ENCODE peak calls at places on chromosomes 5 and 9, in six cellular contexts. U is K562, C is HepG2, T is HCT116, A is GM12878, R is upper lobe of left lung. V is an unnamed sample.

GRCh38 chr5:66960373-66961137 is 236.0 kb downstream of the CD180 start:
- ATAC-seq in U (no peak), C (no peak), T (no peak), A (no peak), R (no peak), V (no peak)

GRCh38 chr9:2345013-2345412 is 276.6 kb upstream of the VLDLR start:
- ATAC-seq in U (no peak), C (no peak), T (no peak), A (peak; percentile 52), R (no peak), V (no peak)

GRCh38 chr5:15757635-15758034 is 257.7 kb downstream of the FBXL7 start:
- ATAC-seq in U (no peak), C (no peak), T (no peak), A (no peak), R (peak; percentile 83), V (no peak)

GRCh38 chr5:61354199-61354598 is 22.1 kb downstream of the ZSWIM6 start:
- ATAC-seq in U (no peak), C (no peak), T (no peak), A (no peak), R (no peak), V (no peak)

GRCh38 chr5:87074934-87075541 is 192.6 kb upstream of the RASA1 start:
- ATAC-seq in U (peak; percentile 63), C (no peak), T (peak; percentile 69), A (peak; percentile 95), R (no peak), V (no peak)

GRCh38 chr5:143691278-143692236 is 120.4 kb upstream of the HMHB1 start:
- ATAC-seq in U (no peak), C (no peak), T (no peak), A (no peak), R (no peak), V (no peak)

GRCh38 chr9:128118472-128118857 is 9.1 kb downstream of the PTGES2 start:
- ATAC-seq in U (no peak), C (no peak), T (peak; percentile 2), A (no peak), R (no peak), V (no peak)

GRCh38 chr5:1948663-1949191 is 66.0 kb upstream of the IRX4 start:
- ATAC-seq in U (no peak), C (no peak), T (no peak), A (no peak), R (no peak), V (peak; percentile 64)

GRCh38 chr5:27784317-27784716 is 745.9 kb upstream of the CDH9 start:
- ATAC-seq in U (no peak), C (no peak), T (no peak), A (no peak), R (no peak), V (no peak)

GRCh38 chr9:92988215-92988731 is 41.0 kb downstream of the FGD3 start:
- ATAC-seq in U (no peak), C (no peak), T (peak; percentile 44), A (no peak), R (no peak), V (no peak)

GRCh38 chr5:155941340-155941739 is 385.6 kb upstream of the SGCD start:
- ATAC-seq in U (no peak), C (no peak), T (no peak), A (no peak), R (no peak), V (no peak)

GRCh38 chr9:97076238-97076637 is 37.3 kb upstream of the CTSV start:
- ATAC-seq in U (peak; percentile 46), C (peak; percentile 19), T (peak; percentile 68), A (no peak), R (no peak), V (no peak)

GRCh38 chr5:318931-319601 is 2.4 kb upstream of the AHRR start:
- ATAC-seq in U (no peak), C (peak; percentile 14), T (no peak), A (no peak), R (no peak), V (no peak)

GRCh38 chr5:113278976-113279375 is 155.8 kb downstream of the TSSK1B start:
- ATAC-seq in U (no peak), C (no peak), T (no peak), A (peak; percentile 55), R (no peak), V (no peak)

GRCh38 chr5:166493627-166494026 is 1797.8 kb upstream of the WWC1 start:
- ATAC-seq in U (no peak), C (no peak), T (no peak), A (no peak), R (no peak), V (no peak)

GRCh38 chr5:96084874-96085545 is 123.4 kb upstream of the ELL2 start:
- ATAC-seq in U (no peak), C (no peak), T (no peak), A (no peak), R (no peak), V (no peak)

GRCh38 chr5:135010502-135011354 is 23.3 kb downstream of the PITX1 start:
- ATAC-seq in U (peak; percentile 59), C (peak; percentile 70), T (peak; percentile 58), A (no peak), R (no peak), V (no peak)

GRCh38 chr5:10666531-10667305 is 94.3 kb downstream of the DAP start:
- ATAC-seq in U (no peak), C (no peak), T (peak; percentile 16), A (no peak), R (no peak), V (no peak)

GRCh38 chr9:87115790-87116189 is 168.5 kb upstream of the GAS1 start:
- ATAC-seq in U (no peak), C (no peak), T (no peak), A (no peak), R (no peak), V (no peak)

GRCh38 chr9:112075009-112075378 is 100.1 kb downstream of the SUSD1 start:
- ATAC-seq in U (no peak), C (no peak), T (peak; percentile 28), A (no peak), R (no peak), V (no peak)

GRCh38 chr5:73544429-73545402 is 20.7 kb downstream of the ANKRA2 start:
- ATAC-seq in U (no peak), C (peak; percentile 95), T (no peak), A (no peak), R (peak; percentile 56), V (no peak)

GRCh38 chr5:121949885-121950284 is 11.9 kb upstream of the SRFBP1 start:
- ATAC-seq in U (peak; percentile 77), C (peak; percentile 71), T (peak; percentile 69), A (peak; percentile 60), R (no peak), V (no peak)

GRCh38 chr9:6779417-6780241 is 21.9 kb downstream of the KDM4C start:
- ATAC-seq in U (peak; percentile 87), C (peak; percentile 77), T (peak; percentile 70), A (no peak), R (no peak), V (no peak)

GRCh38 chr9:91376239-91376638 is 14.5 kb upstream of the AUH start:
- ATAC-seq in U (no peak), C (no peak), T (no peak), A (no peak), R (no peak), V (no peak)

GRCh38 chr9:92385953-92386352 is 18.4 kb downstream of the OGN start:
- ATAC-seq in U (no peak), C (no peak), T (no peak), A (no peak), R (no peak), V (no peak)

GRCh38 chr9:107480386-107480789 is 9.2 kb downstream of the KLF4 start:
- ATAC-seq in U (peak; percentile 72), C (no peak), T (peak; percentile 47), A (no peak), R (no peak), V (peak; percentile 35)

GRCh38 chr5:151105561-151105960 is 24.7 kb upstream of the TNIP1 start:
- ATAC-seq in U (no peak), C (no peak), T (no peak), A (no peak), R (no peak), V (no peak)
- TF ChIP-seq POLR2A in U (no peak), C (no peak), T (no peak), A (no peak), R (no peak), V (no peak)

GRCh38 chr5:177354256-177354655 is 2.8 kb upstream of the LMAN2 start:
- ATAC-seq in U (no peak), C (peak; percentile 29), T (no peak), A (no peak), R (no peak), V (no peak)
- H3K4me3 ChIP-seq in U (no peak overlapping the region), C (peak overlapping the region; percentile 33), T (no peak overlapping the region), A (no peak overlapping the region), R (no peak overlapping the region), V (no peak overlapping the region)

GRCh38 chr5:123036391-123037103 is at the start of gene PPIC:
- ATAC-seq in U (peak; percentile 89), C (peak; percentile 90), T (peak; percentile 84), A (peak; percentile 59), R (peak; percentile 92), V (peak; percentile 94)
- TF ChIP-seq POLR2AphosphoS5 in U (no peak), C (no peak), T (peak; percentile 86), A (no peak), R (peak; percentile 68), V (no peak)

DNA sequence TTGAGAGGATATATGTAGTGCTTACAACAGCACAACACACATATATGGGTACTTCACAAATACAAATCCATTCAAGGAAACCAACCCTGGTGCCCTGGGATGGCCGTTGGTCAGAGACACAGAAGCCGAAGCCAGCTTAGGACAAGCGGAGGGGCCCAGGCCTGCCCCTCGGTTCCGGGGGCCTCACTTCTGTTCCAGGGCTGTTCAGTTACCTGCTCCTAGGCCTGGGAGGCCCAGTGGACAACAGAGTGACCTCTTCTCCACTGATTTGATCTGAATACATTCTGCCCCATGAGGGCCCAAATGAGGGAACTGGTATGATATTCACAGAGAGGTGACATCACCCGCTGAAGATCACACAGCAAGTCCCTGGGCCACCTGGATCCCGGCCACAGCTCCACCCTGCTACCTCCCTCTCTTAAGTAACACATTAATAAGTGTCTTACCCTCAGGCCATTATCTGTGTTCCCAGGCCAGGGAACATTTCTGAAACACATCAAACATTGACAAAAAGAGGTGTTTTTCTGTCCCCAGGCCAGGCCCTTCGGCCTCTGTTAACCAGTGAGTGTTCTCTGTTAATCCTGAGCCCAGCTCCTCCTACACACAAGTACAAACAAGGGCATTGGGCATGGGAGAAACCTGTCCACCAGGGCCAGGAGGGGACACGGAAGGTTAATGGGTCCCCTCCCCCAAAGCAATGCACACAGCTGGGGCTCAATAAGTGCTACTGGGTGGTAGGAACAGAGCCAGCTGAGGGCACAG is 4.5 kb upstream of the GRHPR start:
- ATAC-seq in U (no peak), C (peak; percentile 39), T (no peak), A (no peak), R (no peak), V (no peak)
- TF ChIP-seq POLR2A in U (no peak), C (no peak), T (no peak), A (no peak), R (no peak), V (no peak)

V was measured in gastroesophageal sphincter.